ENCODE peak calls at places on chromosomes 11 and 22, in six cellular contexts. X is fibroblast of villous mesenchyme; I is hepatocyte; P is CD8-positive, alpha-beta T cell; A is body of pancreas; Z is A549. S is an unnamed sample.

GRCh38 chr11:56273854-56274253 is at the start of gene OR5T1:
- DNase-seq in Z (no peak), A (no peak), X (no peak), P (no peak), I (no peak), S (no peak)

GRCh38 chr11:57336111-57336666 is 497 bp upstream of the SSRP1 start:
- DNase-seq in Z (no peak), P (no peak), A (no peak), I (no peak), X (no peak), S (peak; percentile 37)

GRCh38 chr22:20674998-20675397 is 98.9 kb upstream of the SERPIND1 start:
- DNase-seq in A (no peak), Z (no peak), X (no peak), P (no peak), I (no peak), S (no peak)

GRCh38 chr11:132035228-132035627 is 664.8 kb downstream of the NTM start:
- DNase-seq in Z (no peak), X (no peak), P (no peak), A (no peak), I (no peak), S (no peak)

GRCh38 chr11:74417860-74418508 is 19.8 kb upstream of the PGM2L1 start:
- DNase-seq in A (no peak), P (no peak), Z (peak; percentile 3), X (peak; percentile 1), I (peak; percentile 10), S (no peak)

GRCh38 chr11:66363187-66363601 is 8.4 kb downstream of the SLC29A2 start:
- DNase-seq in X (no peak), I (peak; percentile 6), A (no peak), P (no peak), Z (no peak), S (no peak)

GRCh38 chr22:46665751-46666280 is 45.6 kb downstream of the GRAMD4 start:
- DNase-seq in A (no peak), Z (no peak), X (no peak), P (no peak), I (no peak), S (no peak)

GRCh38 chr11:2348986-2349385 is 28.1 kb upstream of the CD81 start:
- DNase-seq in A (no peak), P (no peak), I (no peak), X (peak; percentile 8), Z (no peak), S (no peak)

GRCh38 chr11:117872962-117873827 is 3.3 kb downstream of the FXYD6 start:
- DNase-seq in P (no peak), I (no peak), Z (no peak), X (no peak), A (no peak), S (no peak)

GRCh38 chr22:47247609-47248240 is 485.3 kb downstream of the TBC1D22A start:
- DNase-seq in Z (no peak), P (no peak), A (no peak), I (no peak), X (no peak), S (no peak)

GRCh38 chr11:123103326-123103980 is 41.5 kb upstream of the HSPA8 start:
- DNase-seq in A (peak; percentile 46), P (no peak), X (peak; percentile 78), I (peak; percentile 68), Z (peak; percentile 59), S (no peak)

GRCh38 chr11:69652999-69653398 is 12.0 kb downstream of the CCND1 start:
- DNase-seq in A (no peak), Z (peak; percentile 54), I (no peak), X (no peak), P (no peak), S (no peak)

GRCh38 chr22:36818010-36818642 is 1.3 kb upstream of the PVALB start:
- DNase-seq in I (no peak), Z (no peak), A (no peak), X (no peak), P (no peak), S (no peak)

DNA sequence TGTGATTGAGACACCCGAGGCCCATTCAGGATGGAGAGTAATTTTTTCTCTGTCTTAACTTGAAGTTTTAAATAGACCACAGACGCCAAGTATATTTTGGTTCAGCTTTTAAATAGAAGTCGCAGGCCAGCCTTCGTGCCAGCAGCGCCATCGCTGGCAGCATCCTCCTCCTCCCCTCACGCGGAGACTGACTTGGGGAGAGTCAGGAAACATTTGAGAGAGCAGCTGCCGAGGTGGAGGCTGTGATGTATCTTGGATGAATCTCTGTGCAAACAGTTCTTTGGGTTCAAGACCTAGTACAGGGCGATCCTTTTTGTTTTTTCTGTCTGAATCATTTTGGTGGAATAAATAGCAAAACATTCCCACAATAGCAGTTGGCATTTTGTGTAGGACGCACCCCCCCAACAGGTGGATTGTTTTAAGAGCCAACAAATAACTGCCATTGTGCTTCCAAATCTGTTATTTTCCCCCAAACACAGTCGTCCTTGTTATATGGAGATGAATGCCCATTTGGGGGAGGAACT is 920 bp upstream of the DMC1 start:
- DNase-seq in X (no peak), Z (peak; percentile 28), A (peak; percentile 49), P (peak; percentile 18), I (peak; percentile 54), S (peak; percentile 16)
- TF ChIP-seq CTCF in X (no peak), Z (no peak), A (no peak), P (no peak), I (peak; percentile 3), S (no peak)

DNA sequence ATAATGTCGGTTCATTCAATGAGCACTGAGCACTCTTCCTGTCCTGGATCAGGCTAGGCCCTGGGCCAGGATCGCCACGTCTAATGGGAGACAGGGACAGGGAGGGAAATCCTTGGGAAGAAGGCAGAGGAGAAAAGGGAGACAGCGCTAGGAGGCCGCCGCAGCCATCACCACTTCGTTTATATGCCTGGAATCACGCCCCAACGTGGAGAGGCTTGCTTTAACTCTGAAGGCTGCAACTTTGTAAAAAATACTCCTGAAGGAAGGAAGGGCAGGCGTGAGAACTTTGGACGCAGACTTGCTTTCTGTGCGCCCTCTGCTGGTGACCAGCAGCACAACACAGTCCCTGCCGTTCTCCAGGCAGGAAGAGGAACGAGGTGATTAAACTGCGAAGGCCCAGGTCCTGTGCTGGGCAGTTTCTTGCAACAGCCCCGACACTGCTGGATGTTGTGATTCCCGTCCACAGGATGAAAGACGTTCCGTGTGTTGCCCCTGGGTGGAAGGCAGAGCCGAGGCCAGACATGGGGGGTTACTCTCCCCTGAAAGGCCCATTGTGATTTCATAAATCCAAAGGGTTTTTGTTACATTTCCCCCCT is 22.1 kb downstream of the RIBC2 start:
- DNase-seq in I (peak; percentile 94), Z (peak; percentile 84), P (peak; percentile 79), A (peak; percentile 92), X (peak; percentile 95), S (peak; percentile 75)
- TF ChIP-seq CTCF in I (peak; percentile 99), Z (peak; percentile 82), P (peak; percentile 95), A (peak; percentile 96), X (peak; percentile 97), S (peak; percentile 99)

GRCh38 chr11:12160231-12160630 is 49.8 kb downstream of the MICAL2 start:
- DNase-seq in A (no peak), Z (no peak), P (no peak), X (no peak), I (no peak), S (no peak)

GRCh38 chr11:12158926-12159325 is 48.5 kb downstream of the MICAL2 start:
- DNase-seq in I (peak; percentile 49), Z (no peak), A (no peak), X (peak; percentile 92), P (no peak), S (no peak)

GRCh38 chr11:12161137-12161536 is 50.7 kb downstream of the MICAL2 start:
- DNase-seq in Z (no peak), X (no peak), P (no peak), A (no peak), I (no peak), S (no peak)

GRCh38 chr11:12160680-12161079 is 50.3 kb downstream of the MICAL2 start:
- DNase-seq in X (peak; percentile 66), I (peak; percentile 53), P (no peak), A (no peak), Z (no peak), S (no peak)

GRCh38 chr11:12159351-12160099 is 49.1 kb downstream of the MICAL2 start:
- DNase-seq in P (no peak), I (peak; percentile 59), X (peak; percentile 97), Z (peak; percentile 59), A (no peak), S (no peak)
- TF ChIP-seq CTCF in P (no peak), I (no peak), X (peak; percentile 4), Z (peak; percentile 36), A (no peak), S (no peak)

DNA sequence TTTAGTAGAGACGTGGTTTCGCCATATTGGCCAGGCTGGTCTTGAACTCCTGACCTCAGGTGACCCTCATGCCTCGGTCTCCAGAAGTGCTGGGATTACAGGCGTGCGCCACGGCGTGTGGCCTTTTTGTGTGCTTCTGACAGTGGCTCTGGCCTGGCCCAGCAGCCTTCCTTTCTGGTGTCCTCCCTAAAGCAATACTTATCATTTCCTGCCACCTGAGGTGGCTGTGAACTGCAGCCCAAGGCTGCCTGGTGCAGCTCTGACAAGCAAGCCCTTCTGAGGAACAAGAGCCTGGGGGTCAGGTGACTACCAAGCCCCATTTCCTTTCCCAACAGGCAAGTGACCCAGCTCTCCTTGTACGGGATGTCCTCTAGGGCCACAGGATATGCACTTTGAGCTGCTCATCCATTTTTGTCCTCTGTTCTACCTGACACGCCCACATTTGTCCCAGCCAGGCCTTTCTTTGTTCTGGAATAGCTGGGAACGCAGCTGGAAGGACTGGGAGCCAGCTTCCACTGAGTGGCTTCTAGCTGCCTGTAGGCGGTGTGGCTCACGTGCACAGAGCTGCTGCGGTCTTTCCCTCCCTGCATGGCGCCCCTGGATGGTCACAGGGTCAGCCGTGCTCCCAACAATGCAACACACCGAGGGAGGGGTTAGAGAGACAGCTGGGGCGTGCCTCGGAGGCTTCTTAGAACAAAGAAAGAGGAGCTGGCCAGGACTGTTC is 12.3 kb upstream of the BID start:
- DNase-seq in Z (no peak), P (no peak), I (peak; percentile 68), X (peak; percentile 30), A (no peak), S (no peak)
- TF ChIP-seq CTCF in Z (no peak), P (no peak), I (no peak), X (no peak), A (no peak), S (no peak)

GRCh38 chr11:44785856-44786606 is 59.3 kb downstream of the TSPAN18 start:
- DNase-seq in Z (peak; percentile 14), I (no peak), A (no peak), X (no peak), P (no peak), S (no peak)
- TF ChIP-seq CTCF in Z (no peak), I (no peak), A (no peak), X (peak; percentile 22), P (no peak), S (no peak)